ENCODE peak calls at places on chromosome 21, in nine cellular contexts. One of them, this sample, is unnamed. For H3K36me3, the result is how much of the 10 kb centered on the place peaks cover.

GRCh38 chr21:30152792-30153191 is 13.8 kb downstream of the CLDN17 start:
- DNase-seq in adrenal gland: no peak
- DNase-seq in cardiac muscle cell: no peak
- DNase-seq in left ventricle myocardium inferior: no peak
- DNase-seq in WERI-Rb-1: no peak
- DNase-seq in HepG2: no peak
- DNase-seq in K562: no peak
- DNase-seq in uterus: no peak
- DNase-seq in colonic mucosa: no peak
- DNase-seq in this sample: no peak

GRCh38 chr21:16454371-16454770 is 724.6 kb downstream of the USP25 start:
- DNase-seq in K562: no peak
- DNase-seq in left ventricle myocardium inferior: no peak
- DNase-seq in cardiac muscle cell: no peak
- DNase-seq in WERI-Rb-1: no peak
- DNase-seq in adrenal gland: no peak
- DNase-seq in HepG2: no peak
- DNase-seq in uterus: no peak
- DNase-seq in colonic mucosa: no peak
- DNase-seq in this sample: no peak

GRCh38 chr21:21188513-21189188 is 190.4 kb downstream of the NCAM2 start:
- DNase-seq in colonic mucosa: no peak
- DNase-seq in uterus: no peak
- DNase-seq in adrenal gland: no peak
- DNase-seq in cardiac muscle cell: no peak
- DNase-seq in K562: no peak
- DNase-seq in HepG2: no peak
- DNase-seq in WERI-Rb-1: no peak
- DNase-seq in left ventricle myocardium inferior: no peak
- DNase-seq in this sample: no peak

GRCh38 chr21:43865471-43866181 is 603 bp downstream of the AGPAT3 start:
- DNase-seq in K562: peak
- DNase-seq in uterus: peak
- DNase-seq in WERI-Rb-1: no peak
- DNase-seq in colonic mucosa: peak
- DNase-seq in cardiac muscle cell: peak
- DNase-seq in HepG2: no peak
- DNase-seq in adrenal gland: peak
- DNase-seq in left ventricle myocardium inferior: peak
- DNase-seq in this sample: peak

GRCh38 chr21:31370893-31371652 is 27.0 kb upstream of the TIAM1 start:
- DNase-seq in uterus: no peak
- DNase-seq in HepG2: no peak
- DNase-seq in left ventricle myocardium inferior: peak
- DNase-seq in adrenal gland: no peak
- DNase-seq in WERI-Rb-1: no peak
- DNase-seq in colonic mucosa: no peak
- DNase-seq in cardiac muscle cell: no peak
- DNase-seq in K562: no peak
- DNase-seq in this sample: no peak

GRCh38 chr21:32359719-32360260 is 33.0 kb downstream of the URB1 start:
- DNase-seq in left ventricle myocardium inferior: no peak
- DNase-seq in K562: no peak
- DNase-seq in HepG2: peak
- DNase-seq in adrenal gland: no peak
- DNase-seq in WERI-Rb-1: peak
- DNase-seq in cardiac muscle cell: no peak
- DNase-seq in uterus: no peak
- DNase-seq in colonic mucosa: no peak
- DNase-seq in this sample: no peak

GRCh38 chr21:15601390-15601789 is 128.4 kb upstream of the USP25 start:
- DNase-seq in WERI-Rb-1: no peak
- DNase-seq in cardiac muscle cell: no peak
- DNase-seq in left ventricle myocardium inferior: no peak
- DNase-seq in K562: no peak
- DNase-seq in HepG2: no peak
- DNase-seq in uterus: no peak
- DNase-seq in adrenal gland: no peak
- DNase-seq in colonic mucosa: no peak
- DNase-seq in this sample: no peak

GRCh38 chr21:18832950-18833349 is 429.4 kb upstream of the TMPRSS15 start:
- DNase-seq in adrenal gland: no peak
- DNase-seq in cardiac muscle cell: peak
- DNase-seq in HepG2: no peak
- DNase-seq in left ventricle myocardium inferior: no peak
- DNase-seq in colonic mucosa: no peak
- DNase-seq in K562: no peak
- DNase-seq in uterus: no peak
- DNase-seq in WERI-Rb-1: no peak
- DNase-seq in this sample: no peak

GRCh38 chr21:16154961-16155360 is 425.2 kb downstream of the USP25 start:
- DNase-seq in HepG2: no peak
- DNase-seq in adrenal gland: no peak
- DNase-seq in left ventricle myocardium inferior: no peak
- DNase-seq in uterus: no peak
- DNase-seq in K562: no peak
- DNase-seq in colonic mucosa: no peak
- DNase-seq in cardiac muscle cell: peak
- DNase-seq in WERI-Rb-1: no peak
- DNase-seq in this sample: no peak

GRCh38 chr21:39612233-39613028 is at the start of gene B3GALT5:
- DNase-seq in HepG2: no peak
- DNase-seq in left ventricle myocardium inferior: no peak
- DNase-seq in colonic mucosa: peak
- DNase-seq in uterus: no peak
- DNase-seq in adrenal gland: no peak
- DNase-seq in cardiac muscle cell: peak
- DNase-seq in WERI-Rb-1: peak
- DNase-seq in K562: no peak
- DNase-seq in this sample: peak

DNA sequence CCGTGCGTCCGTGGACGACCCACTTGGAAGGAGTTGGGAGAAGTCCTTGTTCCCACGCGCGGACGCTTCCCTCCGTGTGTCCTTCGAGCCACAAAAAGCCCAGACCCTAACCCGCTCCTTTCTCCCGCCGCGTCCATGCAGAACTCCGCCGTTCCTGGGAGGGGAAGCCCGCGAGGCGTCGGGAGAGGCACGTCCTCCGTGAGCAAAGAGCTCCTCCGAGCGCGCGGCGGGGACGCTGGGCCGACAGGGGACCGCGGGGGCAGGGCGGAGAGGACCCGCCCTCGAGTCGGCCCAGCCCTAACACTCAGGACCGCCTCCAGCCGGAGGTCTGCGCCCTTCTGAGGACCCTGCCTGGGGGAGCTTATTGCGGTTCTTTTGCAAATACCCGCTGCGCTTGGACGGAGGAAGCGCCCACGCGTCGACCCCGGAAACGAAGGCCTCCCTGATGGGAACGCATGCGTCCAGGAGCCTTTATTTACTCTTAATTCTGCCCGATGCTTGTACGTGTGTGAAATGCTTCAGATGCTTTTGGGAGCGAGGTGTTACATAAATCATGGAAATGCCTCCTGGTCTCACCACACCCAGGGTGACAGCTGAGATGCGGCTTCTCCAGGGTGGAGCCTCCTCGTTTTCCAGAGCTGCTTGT is 32.4 kb downstream of the PRMT2 start:
- DNase-seq in K562: no peak
- DNase-seq in uterus: no peak
- DNase-seq in adrenal gland: no peak
- DNase-seq in HepG2: peak
- DNase-seq in left ventricle myocardium inferior: no peak
- DNase-seq in cardiac muscle cell: peak
- DNase-seq in WERI-Rb-1: peak
- DNase-seq in colonic mucosa: no peak
- DNase-seq in this sample: no peak
- H3K4me3 ChIP-seq in K562: no peak
- H3K4me3 ChIP-seq in uterus: peak
- H3K4me3 ChIP-seq in adrenal gland: peak
- H3K4me3 ChIP-seq in HepG2: peak
- H3K4me3 ChIP-seq in left ventricle myocardium inferior: peak
- H3K4me3 ChIP-seq in cardiac muscle cell: peak
- H3K4me3 ChIP-seq in WERI-Rb-1: peak
- H3K4me3 ChIP-seq in colonic mucosa: peak
- H3K4me3 ChIP-seq in this sample: no peak

DNA sequence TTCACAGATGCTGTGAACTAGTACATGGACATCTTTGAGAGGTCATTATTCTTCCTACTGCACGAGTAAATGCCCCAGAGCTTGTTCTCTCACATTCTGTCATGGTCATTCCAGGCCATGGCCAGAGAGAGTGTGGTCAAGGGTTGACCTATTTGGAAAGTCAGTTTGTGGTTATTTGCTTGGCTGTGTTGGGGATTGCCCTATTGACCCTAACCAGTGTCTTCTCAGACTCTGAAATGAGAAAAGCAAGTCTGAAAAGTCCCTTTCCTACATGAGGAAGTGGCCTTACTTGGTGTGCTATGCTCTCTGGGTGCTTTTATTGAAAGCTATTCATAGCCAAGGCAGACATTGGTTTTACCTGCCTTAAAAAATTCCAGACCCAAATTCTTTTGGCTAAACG is 26.6 kb downstream of the CLIC6 start:
- DNase-seq in left ventricle myocardium inferior: no peak
- DNase-seq in K562: no peak
- DNase-seq in adrenal gland: no peak
- DNase-seq in cardiac muscle cell: no peak
- DNase-seq in WERI-Rb-1: no peak
- DNase-seq in HepG2: no peak
- DNase-seq in uterus: no peak
- DNase-seq in colonic mucosa: no peak
- DNase-seq in this sample: no peak
- H3K36me3 ChIP-seq in left ventricle myocardium inferior: under half
- H3K36me3 ChIP-seq in K562: under half
- H3K36me3 ChIP-seq in adrenal gland: under half
- H3K36me3 ChIP-seq in cardiac muscle cell: under half
- H3K36me3 ChIP-seq in WERI-Rb-1: under half
- H3K36me3 ChIP-seq in HepG2: under half
- H3K36me3 ChIP-seq in uterus: under half
- H3K36me3 ChIP-seq in colonic mucosa: under half
- H3K36me3 ChIP-seq in this sample: under half

GRCh38 chr21:45166931-45167330 is 92.6 kb downstream of the ADARB1 start:
- DNase-seq in adrenal gland: no peak
- DNase-seq in cardiac muscle cell: no peak
- DNase-seq in uterus: no peak
- DNase-seq in WERI-Rb-1: no peak
- DNase-seq in left ventricle myocardium inferior: no peak
- DNase-seq in K562: no peak
- DNase-seq in colonic mucosa: no peak
- DNase-seq in HepG2: no peak
- DNase-seq in this sample: no peak
- TF ChIP-seq CTCF in adrenal gland: no peak
- TF ChIP-seq CTCF in cardiac muscle cell: no peak
- TF ChIP-seq CTCF in uterus: no peak
- TF ChIP-seq CTCF in WERI-Rb-1: no peak
- TF ChIP-seq CTCF in left ventricle myocardium inferior: no peak
- TF ChIP-seq CTCF in K562: no peak
- TF ChIP-seq CTCF in colonic mucosa: no peak
- TF ChIP-seq CTCF in HepG2: no peak
- TF ChIP-seq CTCF in this sample: no peak

GRCh38 chr21:45867671-45868081 is 113.9 kb upstream of the COL6A1 start:
- DNase-seq in uterus: no peak
- DNase-seq in colonic mucosa: no peak
- DNase-seq in left ventricle myocardium inferior: no peak
- DNase-seq in K562: no peak
- DNase-seq in adrenal gland: no peak
- DNase-seq in cardiac muscle cell: no peak
- DNase-seq in WERI-Rb-1: no peak
- DNase-seq in HepG2: no peak
- DNase-seq in this sample: no peak

GRCh38 chr21:45865106-45865835 is 116.3 kb upstream of the COL6A1 start:
- DNase-seq in cardiac muscle cell: no peak
- DNase-seq in K562: no peak
- DNase-seq in left ventricle myocardium inferior: no peak
- DNase-seq in uterus: no peak
- DNase-seq in colonic mucosa: no peak
- DNase-seq in HepG2: no peak
- DNase-seq in WERI-Rb-1: no peak
- DNase-seq in adrenal gland: no peak
- DNase-seq in this sample: no peak

GRCh38 chr21:45867041-45867630 is 114.4 kb upstream of the COL6A1 start:
- DNase-seq in colonic mucosa: no peak
- DNase-seq in WERI-Rb-1: no peak
- DNase-seq in adrenal gland: no peak
- DNase-seq in left ventricle myocardium inferior: no peak
- DNase-seq in uterus: no peak
- DNase-seq in K562: no peak
- DNase-seq in cardiac muscle cell: no peak
- DNase-seq in HepG2: no peak
- DNase-seq in this sample: no peak

GRCh38 chr21:45868086-45868485 is 113.5 kb upstream of the COL6A1 start:
- DNase-seq in colonic mucosa: no peak
- DNase-seq in cardiac muscle cell: no peak
- DNase-seq in HepG2: no peak
- DNase-seq in K562: no peak
- DNase-seq in uterus: no peak
- DNase-seq in left ventricle myocardium inferior: no peak
- DNase-seq in adrenal gland: peak
- DNase-seq in WERI-Rb-1: no peak
- DNase-seq in this sample: no peak

GRCh38 chr21:45866473-45867010 is 115.0 kb upstream of the COL6A1 start:
- DNase-seq in uterus: no peak
- DNase-seq in HepG2: no peak
- DNase-seq in left ventricle myocardium inferior: no peak
- DNase-seq in WERI-Rb-1: no peak
- DNase-seq in K562: no peak
- DNase-seq in adrenal gland: no peak
- DNase-seq in colonic mucosa: no peak
- DNase-seq in cardiac muscle cell: no peak
- DNase-seq in this sample: no peak
- H3K4me3 ChIP-seq in uterus: no peak
- H3K4me3 ChIP-seq in HepG2: no peak
- H3K4me3 ChIP-seq in left ventricle myocardium inferior: no peak
- H3K4me3 ChIP-seq in WERI-Rb-1: no peak
- H3K4me3 ChIP-seq in K562: no peak
- H3K4me3 ChIP-seq in adrenal gland: no peak
- H3K4me3 ChIP-seq in colonic mucosa: no peak
- H3K4me3 ChIP-seq in cardiac muscle cell: no peak
- H3K4me3 ChIP-seq in this sample: no peak

DNA sequence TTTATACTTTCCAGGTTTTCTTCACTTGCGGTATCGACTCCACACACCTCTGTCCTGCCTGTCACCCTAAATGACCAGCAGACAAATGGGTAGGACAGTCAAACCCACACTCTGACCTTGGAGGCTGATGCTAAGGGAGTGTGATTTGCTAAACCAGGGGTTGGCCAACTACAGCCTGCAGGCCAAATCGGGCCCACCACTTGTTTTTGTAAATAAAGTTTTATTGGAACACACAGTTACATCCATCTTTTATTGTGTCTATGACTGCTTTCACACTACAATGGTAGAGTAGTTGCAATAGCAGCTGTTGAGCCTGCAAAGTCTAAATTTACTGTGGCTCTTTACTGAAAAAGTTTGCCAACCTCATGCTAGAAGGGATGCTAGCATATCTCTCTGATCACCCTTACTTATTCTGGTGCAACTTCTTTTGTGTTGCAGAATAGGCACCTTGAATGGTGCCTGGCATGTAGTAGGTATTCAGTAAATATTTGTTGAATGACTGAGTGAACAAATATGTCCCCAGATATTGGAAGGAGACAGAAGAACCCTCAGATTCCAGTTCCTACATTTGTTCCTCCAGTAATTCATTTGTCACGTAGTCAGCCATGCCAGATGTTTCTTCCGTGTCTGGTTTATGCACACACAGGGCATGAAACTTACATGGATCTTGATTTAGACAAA is 18.6 kb downstream of the IFNGR2 start:
- DNase-seq in cardiac muscle cell: no peak
- DNase-seq in colonic mucosa: no peak
- DNase-seq in uterus: no peak
- DNase-seq in adrenal gland: no peak
- DNase-seq in K562: no peak
- DNase-seq in HepG2: peak
- DNase-seq in WERI-Rb-1: no peak
- DNase-seq in left ventricle myocardium inferior: no peak
- DNase-seq in this sample: no peak
- H3K36me3 ChIP-seq in cardiac muscle cell: under half
- H3K36me3 ChIP-seq in colonic mucosa: under half
- H3K36me3 ChIP-seq in uterus: under half
- H3K36me3 ChIP-seq in adrenal gland: under half
- H3K36me3 ChIP-seq in K562: half or more
- H3K36me3 ChIP-seq in HepG2: under half
- H3K36me3 ChIP-seq in WERI-Rb-1: half or more
- H3K36me3 ChIP-seq in left ventricle myocardium inferior: half or more
- H3K36me3 ChIP-seq in this sample: under half